ENCODE peak calls at places on chromosomes 5 and 9, in ten cellular contexts. W, J, M, R, V, Z, S, Y, A and K are unnamed samples.

GRCh38 chr5:28807230-28807629 is 1768.8 kb upstream of the CDH9 start:
- DNase-seq in S (no peak), A (no peak), Y (no peak), Z (no peak), J (no peak), V (no peak), W (no peak), R (no peak), M (no peak), K (peak)

GRCh38 chr9:130741024-130741305 is 47.4 kb downstream of the EXOSC2 start:
- DNase-seq in V (no peak), S (no peak), R (no peak), A (no peak), W (no peak), Z (no peak), M (no peak), Y (no peak), J (no peak), K (no peak)

GRCh38 chr5:149355688-149356087 is 2.2 kb upstream of the PCYOX1L start:
- DNase-seq in V (no peak), S (no peak), J (no peak), M (no peak), A (no peak), Y (no peak), Z (no peak), R (no peak), W (no peak), K (no peak)

GRCh38 chr9:115922441-115922840 is 231.2 kb upstream of the PAPPA start:
- DNase-seq in A (no peak), W (no peak), M (no peak), Z (no peak), V (no peak), J (no peak), S (no peak), R (no peak), Y (no peak), K (no peak)

GRCh38 chr9:71909887-71910601 is 949 bp downstream of the ABHD17B start:
- DNase-seq in W (peak), V (peak), M (peak), A (peak), Y (peak), Z (peak), R (no peak), J (peak), S (peak), K (no peak)

GRCh38 chr9:134341306-134341705 is 15.1 kb downstream of the RXRA start:
- DNase-seq in W (peak), S (no peak), R (no peak), Y (peak), V (no peak), Z (peak), M (no peak), A (no peak), J (no peak), K (no peak)

GRCh38 chr5:428754-429452 is 14.1 kb upstream of the EXOC3 start:
- DNase-seq in R (no peak), M (no peak), W (no peak), Y (peak), S (no peak), V (no peak), J (no peak), A (peak), Z (no peak), K (no peak)

GRCh38 chr5:42993516-42994284 is 46.4 kb downstream of the ANXA2R start:
- DNase-seq in J (peak), S (no peak), Z (no peak), M (peak), A (no peak), V (peak), W (peak), R (peak), Y (no peak), K (peak)

GRCh38 chr5:44952376-44952775 is 143.6 kb downstream of the MRPS30 start:
- DNase-seq in W (no peak), J (no peak), Z (no peak), Y (no peak), A (peak), V (peak), S (no peak), R (no peak), M (peak), K (peak)

GRCh38 chr5:109409844-109410388 is at the start of gene PJA2:
- DNase-seq in W (peak), S (peak), A (peak), J (peak), Y (peak), R (peak), V (peak), M (peak), Z (peak), K (peak)

GRCh38 chr9:86580688-86581087 is 226.5 kb upstream of the TUT7 start:
- DNase-seq in J (no peak), W (no peak), Y (no peak), R (no peak), M (peak), V (peak), A (no peak), Z (no peak), S (no peak), K (no peak)

GRCh38 chr9:101333490-101333889 is 51.3 kb downstream of the BAAT start:
- DNase-seq in Z (no peak), V (no peak), S (no peak), A (no peak), M (no peak), W (no peak), R (no peak), J (no peak), Y (no peak), K (no peak)

GRCh38 chr9:121299467-121300282 is 31.7 kb downstream of the GSN start:
- DNase-seq in R (no peak), Y (peak), W (peak), M (peak), V (no peak), Z (no peak), A (peak), S (peak), J (peak), K (peak)

GRCh38 chr9:113613815-113614413 is 150.4 kb downstream of the RGS3 start:
- DNase-seq in Y (no peak), M (no peak), S (no peak), W (no peak), Z (no peak), A (no peak), J (no peak), R (no peak), V (no peak), K (no peak)

GRCh38 chr5:73120222-73121108 is at the start of gene TMEM171:
- DNase-seq in Z (peak), Y (no peak), W (peak), R (no peak), M (peak), V (peak), S (no peak), J (peak), A (peak), K (peak)

GRCh38 chr5:149195962-149196361 is 54.7 kb downstream of the ABLIM3 start:
- DNase-seq in S (no peak), R (no peak), M (no peak), V (no peak), A (no peak), Z (no peak), W (no peak), Y (no peak), J (no peak), K (no peak)

GRCh38 chr5:145129797-145130196 is 705.3 kb downstream of the PRELID2 start:
- DNase-seq in Z (no peak), S (no peak), V (no peak), A (no peak), Y (no peak), R (no peak), J (no peak), M (no peak), W (no peak), K (no peak)

GRCh38 chr9:131734165-131734610 is 5.7 kb downstream of the RAPGEF1 start:
- DNase-seq in A (no peak), S (no peak), R (no peak), Z (no peak), J (no peak), V (no peak), Y (no peak), M (peak), W (peak), K (no peak)